ENCODE peak calls at places on chromosome 19, in four cellular contexts. One of them, this sample, is unnamed.

GRCh38 chr19:31448221-31448657 is 99.0 kb upstream of the TSHZ3 start:
- DNase-seq in memory B cell: no peak
- DNase-seq in fibroblast of the aortic adventitia: peak
- DNase-seq in SJSA1: peak
- DNase-seq in this sample: no peak

GRCh38 chr19:6060600-6061391 is 49.5 kb downstream of the RFX2 start:
- DNase-seq in memory B cell: no peak
- DNase-seq in fibroblast of the aortic adventitia: peak
- DNase-seq in SJSA1: peak
- DNase-seq in this sample: peak

GRCh38 chr19:45976180-45976579 is 2.5 kb upstream of the NOVA2 start:
- DNase-seq in memory B cell: no peak
- DNase-seq in fibroblast of the aortic adventitia: no peak
- DNase-seq in SJSA1: no peak
- DNase-seq in this sample: no peak

GRCh38 chr19:10866495-10866894 is 4.9 kb upstream of the CARM1 start:
- DNase-seq in memory B cell: no peak
- DNase-seq in fibroblast of the aortic adventitia: no peak
- DNase-seq in SJSA1: no peak
- DNase-seq in this sample: no peak

GRCh38 chr19:979318-979741 is 4.8 kb upstream of the WDR18 start:
- DNase-seq in memory B cell: no peak
- DNase-seq in fibroblast of the aortic adventitia: no peak
- DNase-seq in SJSA1: no peak
- DNase-seq in this sample: no peak

GRCh38 chr19:50460161-50460765 is 16.0 kb upstream of the EMC10 start:
- DNase-seq in memory B cell: peak
- DNase-seq in fibroblast of the aortic adventitia: peak
- DNase-seq in SJSA1: no peak
- DNase-seq in this sample: no peak

GRCh38 chr19:39038098-39038497 is 5.7 kb upstream of the FBXO27 start:
- DNase-seq in memory B cell: no peak
- DNase-seq in fibroblast of the aortic adventitia: peak
- DNase-seq in SJSA1: no peak
- DNase-seq in this sample: no peak

GRCh38 chr19:46426035-46426505 is 2.7 kb downstream of the PNMA8C start:
- DNase-seq in memory B cell: no peak
- DNase-seq in fibroblast of the aortic adventitia: no peak
- DNase-seq in SJSA1: no peak
- DNase-seq in this sample: no peak

GRCh38 chr19:42555317-42555716 is 27.0 kb upstream of the CEACAM1 start:
- DNase-seq in memory B cell: no peak
- DNase-seq in fibroblast of the aortic adventitia: no peak
- DNase-seq in SJSA1: no peak
- DNase-seq in this sample: no peak

GRCh38 chr19:7348587-7349230 is at the start of gene ARHGEF18:
- DNase-seq in memory B cell: peak
- DNase-seq in fibroblast of the aortic adventitia: no peak
- DNase-seq in SJSA1: no peak
- DNase-seq in this sample: peak

GRCh38 chr19:18996796-18997394 is 36.4 kb downstream of the SUGP2 start:
- DNase-seq in memory B cell: no peak
- DNase-seq in fibroblast of the aortic adventitia: no peak
- DNase-seq in SJSA1: no peak
- DNase-seq in this sample: no peak

GRCh38 chr19:10984166-10984735 is 23.4 kb downstream of the SMARCA4 start:
- DNase-seq in memory B cell: no peak
- DNase-seq in fibroblast of the aortic adventitia: no peak
- DNase-seq in SJSA1: no peak
- DNase-seq in this sample: no peak

GRCh38 chr19:1904385-1905070 is 671 bp upstream of the ADAT3 start:
- DNase-seq in memory B cell: peak
- DNase-seq in fibroblast of the aortic adventitia: peak
- DNase-seq in SJSA1: no peak
- DNase-seq in this sample: no peak

GRCh38 chr19:41969196-41969595 is 10.1 kb upstream of the RABAC1 start:
- DNase-seq in memory B cell: no peak
- DNase-seq in fibroblast of the aortic adventitia: no peak
- DNase-seq in SJSA1: no peak
- DNase-seq in this sample: no peak

GRCh38 chr19:29675120-29675649 is 9.9 kb downstream of the PLEKHF1 start:
- DNase-seq in memory B cell: no peak
- DNase-seq in fibroblast of the aortic adventitia: no peak
- DNase-seq in SJSA1: no peak
- DNase-seq in this sample: no peak

GRCh38 chr19:2475018-2475701 is 767 bp upstream of the GADD45B start:
- DNase-seq in memory B cell: peak
- DNase-seq in fibroblast of the aortic adventitia: peak
- DNase-seq in SJSA1: peak
- DNase-seq in this sample: peak

GRCh38 chr19:13964776-13965175 is 12.5 kb downstream of the DCAF15 start:
- DNase-seq in memory B cell: no peak
- DNase-seq in fibroblast of the aortic adventitia: no peak
- DNase-seq in SJSA1: peak
- DNase-seq in this sample: no peak

GRCh38 chr19:40358773-40359172 is 10.3 kb downstream of the PLD3 start:
- DNase-seq in memory B cell: peak
- DNase-seq in fibroblast of the aortic adventitia: no peak
- DNase-seq in SJSA1: no peak
- DNase-seq in this sample: no peak

GRCh38 chr19:51366999-51367564 is 894 bp upstream of the ETFB start:
- DNase-seq in memory B cell: peak
- DNase-seq in fibroblast of the aortic adventitia: no peak
- DNase-seq in SJSA1: no peak
- DNase-seq in this sample: peak

GRCh38 chr19:47839913-47840312 is 18.2 kb downstream of the CRX start:
- DNase-seq in memory B cell: no peak
- DNase-seq in fibroblast of the aortic adventitia: no peak
- DNase-seq in SJSA1: no peak
- DNase-seq in this sample: no peak

GRCh38 chr19:10288662-10289166 is 1.0 kb upstream of the ICAM5 start:
- DNase-seq in memory B cell: no peak
- DNase-seq in fibroblast of the aortic adventitia: no peak
- DNase-seq in SJSA1: no peak
- DNase-seq in this sample: peak

GRCh38 chr19:1304197-1304924 is 18.7 kb downstream of the EFNA2 start:
- DNase-seq in memory B cell: no peak
- DNase-seq in fibroblast of the aortic adventitia: no peak
- DNase-seq in SJSA1: no peak
- DNase-seq in this sample: no peak

GRCh38 chr19:37946132-37946531 is 39.1 kb downstream of the SIPA1L3 start:
- DNase-seq in memory B cell: no peak
- DNase-seq in fibroblast of the aortic adventitia: no peak
- DNase-seq in SJSA1: no peak
- DNase-seq in this sample: no peak

GRCh38 chr19:17879466-17879865 is 7.7 kb downstream of the SLC5A5 start:
- DNase-seq in memory B cell: no peak
- DNase-seq in fibroblast of the aortic adventitia: no peak
- DNase-seq in SJSA1: no peak
- DNase-seq in this sample: no peak

GRCh38 chr19:11288349-11288748 is 7.6 kb upstream of the TSPAN16 start:
- DNase-seq in memory B cell: no peak
- DNase-seq in fibroblast of the aortic adventitia: peak
- DNase-seq in SJSA1: no peak
- DNase-seq in this sample: no peak

GRCh38 chr19:49689133-49690072 is at the start of gene ADM5:
- DNase-seq in memory B cell: no peak
- DNase-seq in fibroblast of the aortic adventitia: no peak
- DNase-seq in SJSA1: no peak
- DNase-seq in this sample: no peak

GRCh38 chr19:17623224-17623935 is 64.8 kb downstream of the UNC13A start:
- DNase-seq in memory B cell: no peak
- DNase-seq in fibroblast of the aortic adventitia: no peak
- DNase-seq in SJSA1: no peak
- DNase-seq in this sample: no peak

GRCh38 chr19:15449620-15450527 is at the start of gene WIZ:
- DNase-seq in memory B cell: peak
- DNase-seq in fibroblast of the aortic adventitia: peak
- DNase-seq in SJSA1: peak
- DNase-seq in this sample: peak

GRCh38 chr19:12886943-12887747 is at the start of gene KLF1:
- DNase-seq in memory B cell: no peak
- DNase-seq in fibroblast of the aortic adventitia: no peak
- DNase-seq in SJSA1: no peak
- DNase-seq in this sample: no peak

GRCh38 chr19:39410620-39411005 is 1.9 kb upstream of the PLEKHG2 start:
- DNase-seq in memory B cell: peak
- DNase-seq in fibroblast of the aortic adventitia: no peak
- DNase-seq in SJSA1: no peak
- DNase-seq in this sample: no peak

GRCh38 chr19:50547385-50548190 is 20.6 kb downstream of the LRRC4B start:
- DNase-seq in memory B cell: no peak
- DNase-seq in fibroblast of the aortic adventitia: no peak
- DNase-seq in SJSA1: no peak
- DNase-seq in this sample: no peak

GRCh38 chr19:13275016-13275722 is 125.0 kb downstream of the IER2 start:
- DNase-seq in memory B cell: no peak
- DNase-seq in fibroblast of the aortic adventitia: no peak
- DNase-seq in SJSA1: no peak
- DNase-seq in this sample: peak

GRCh38 chr19:50569938-50570540 is 1.8 kb upstream of the LRRC4B start:
- DNase-seq in memory B cell: no peak
- DNase-seq in fibroblast of the aortic adventitia: no peak
- DNase-seq in SJSA1: no peak
- DNase-seq in this sample: no peak

GRCh38 chr19:41734585-41734984 is 20.7 kb upstream of the CEACAM6 start:
- DNase-seq in memory B cell: no peak
- DNase-seq in fibroblast of the aortic adventitia: no peak
- DNase-seq in SJSA1: no peak
- DNase-seq in this sample: no peak

GRCh38 chr19:41341669-41342490 is 11.8 kb downstream of the TGFB1 start:
- DNase-seq in memory B cell: no peak
- DNase-seq in fibroblast of the aortic adventitia: no peak
- DNase-seq in SJSA1: no peak
- DNase-seq in this sample: peak

GRCh38 chr19:41325640-41325946 is 15.6 kb downstream of the CCDC97 start:
- DNase-seq in memory B cell: no peak
- DNase-seq in fibroblast of the aortic adventitia: no peak
- DNase-seq in SJSA1: no peak
- DNase-seq in this sample: no peak

GRCh38 chr19:54464624-54465266 is 1.2 kb upstream of the LENG9 start:
- DNase-seq in memory B cell: peak
- DNase-seq in fibroblast of the aortic adventitia: peak
- DNase-seq in SJSA1: peak
- DNase-seq in this sample: peak